ENCODE peak calls at places on chromosomes 11 and 22, in six cellular contexts. One of them, this sample, is unnamed.

GRCh38 chr11:35515224-35515623 is 10.2 kb downstream of the PAMR1 start:
- DNase-seq in T-cell: no peak
- DNase-seq in EL: peak
- DNase-seq in C1 segment of cervical spinal cord: no peak
- DNase-seq in stimulated activated CD4-positive, alpha-beta T cell treated with anti-CD3 and anti-CD28 coated beads, Interleukin-1b, Interleukin-23, amount 100 ng/mL, for 1 hour: no peak
- DNase-seq in activated T-helper 2 cell treated with anti-CD3 and anti-CD28 coated beads, Interferon-gamma antibody, Interleukin-2, Interleukin-4, amounts not matched to agents 10 μg/mL and 5 μg/mL and 100 μg/mL, durations not matched to agents 14 hours and 24 hours and 36 hours: no peak
- DNase-seq in this sample: no peak

GRCh38 chr11:843086-843704 is 543 bp downstream of the TSPAN4 start:
- DNase-seq in C1 segment of cervical spinal cord: peak
- DNase-seq in EL: no peak
- DNase-seq in T-cell: no peak
- DNase-seq in stimulated activated CD4-positive, alpha-beta T cell treated with anti-CD3 and anti-CD28 coated beads, Interleukin-1b, Interleukin-23, amount 100 ng/mL, for 1 hour: no peak
- DNase-seq in activated T-helper 2 cell treated with anti-CD3 and anti-CD28 coated beads, Interferon-gamma antibody, Interleukin-2, Interleukin-4, amounts not matched to agents 10 μg/mL and 5 μg/mL and 100 μg/mL, durations not matched to agents 14 hours and 24 hours and 36 hours: no peak
- DNase-seq in this sample: no peak

GRCh38 chr22:19900707-19901436 is 40.7 kb upstream of the COMT start:
- DNase-seq in C1 segment of cervical spinal cord: no peak
- DNase-seq in EL: no peak
- DNase-seq in T-cell: no peak
- DNase-seq in stimulated activated CD4-positive, alpha-beta T cell treated with anti-CD3 and anti-CD28 coated beads, Interleukin-1b, Interleukin-23, amount 100 ng/mL, for 1 hour: no peak
- DNase-seq in activated T-helper 2 cell treated with anti-CD3 and anti-CD28 coated beads, Interferon-gamma antibody, Interleukin-2, Interleukin-4, amounts not matched to agents 10 μg/mL and 5 μg/mL and 100 μg/mL, durations not matched to agents 14 hours and 24 hours and 36 hours: no peak
- DNase-seq in this sample: no peak

GRCh38 chr11:75558939-75559843 is 2.9 kb upstream of the SERPINH1 start:
- DNase-seq in stimulated activated CD4-positive, alpha-beta T cell treated with anti-CD3 and anti-CD28 coated beads, Interleukin-1b, Interleukin-23, amount 100 ng/mL, for 1 hour: no peak
- DNase-seq in EL: peak
- DNase-seq in T-cell: no peak
- DNase-seq in C1 segment of cervical spinal cord: no peak
- DNase-seq in activated T-helper 2 cell treated with anti-CD3 and anti-CD28 coated beads, Interferon-gamma antibody, Interleukin-2, Interleukin-4, amounts not matched to agents 10 μg/mL and 5 μg/mL and 100 μg/mL, durations not matched to agents 14 hours and 24 hours and 36 hours: no peak
- DNase-seq in this sample: no peak

GRCh38 chr11:73478737-73479347 is 102.6 kb downstream of the RELT start:
- DNase-seq in EL: peak
- DNase-seq in T-cell: no peak
- DNase-seq in C1 segment of cervical spinal cord: no peak
- DNase-seq in activated T-helper 2 cell treated with anti-CD3 and anti-CD28 coated beads, Interferon-gamma antibody, Interleukin-2, Interleukin-4, amounts not matched to agents 10 μg/mL and 5 μg/mL and 100 μg/mL, durations not matched to agents 14 hours and 24 hours and 36 hours: no peak
- DNase-seq in stimulated activated CD4-positive, alpha-beta T cell treated with anti-CD3 and anti-CD28 coated beads, Interleukin-1b, Interleukin-23, amount 100 ng/mL, for 1 hour: no peak
- DNase-seq in this sample: no peak

GRCh38 chr11:3132831-3133455 is 32.2 kb downstream of the OSBPL5 start:
- DNase-seq in C1 segment of cervical spinal cord: no peak
- DNase-seq in T-cell: no peak
- DNase-seq in EL: no peak
- DNase-seq in activated T-helper 2 cell treated with anti-CD3 and anti-CD28 coated beads, Interferon-gamma antibody, Interleukin-2, Interleukin-4, amounts not matched to agents 10 μg/mL and 5 μg/mL and 100 μg/mL, durations not matched to agents 14 hours and 24 hours and 36 hours: no peak
- DNase-seq in stimulated activated CD4-positive, alpha-beta T cell treated with anti-CD3 and anti-CD28 coated beads, Interleukin-1b, Interleukin-23, amount 100 ng/mL, for 1 hour: no peak
- DNase-seq in this sample: no peak

GRCh38 chr11:85759915-85760314 is 51.0 kb downstream of the SYTL2 start:
- DNase-seq in activated T-helper 2 cell treated with anti-CD3 and anti-CD28 coated beads, Interferon-gamma antibody, Interleukin-2, Interleukin-4, amounts not matched to agents 10 μg/mL and 5 μg/mL and 100 μg/mL, durations not matched to agents 14 hours and 24 hours and 36 hours: no peak
- DNase-seq in EL: peak
- DNase-seq in stimulated activated CD4-positive, alpha-beta T cell treated with anti-CD3 and anti-CD28 coated beads, Interleukin-1b, Interleukin-23, amount 100 ng/mL, for 1 hour: no peak
- DNase-seq in C1 segment of cervical spinal cord: no peak
- DNase-seq in T-cell: no peak
- DNase-seq in this sample: no peak

GRCh38 chr11:77090373-77091111 is 12.1 kb upstream of the OMP start:
- DNase-seq in T-cell: no peak
- DNase-seq in stimulated activated CD4-positive, alpha-beta T cell treated with anti-CD3 and anti-CD28 coated beads, Interleukin-1b, Interleukin-23, amount 100 ng/mL, for 1 hour: no peak
- DNase-seq in EL: no peak
- DNase-seq in C1 segment of cervical spinal cord: no peak
- DNase-seq in activated T-helper 2 cell treated with anti-CD3 and anti-CD28 coated beads, Interferon-gamma antibody, Interleukin-2, Interleukin-4, amounts not matched to agents 10 μg/mL and 5 μg/mL and 100 μg/mL, durations not matched to agents 14 hours and 24 hours and 36 hours: no peak
- DNase-seq in this sample: no peak

GRCh38 chr22:19120829-19121630 is 1.2 kb downstream of the DGCR2 start:
- DNase-seq in stimulated activated CD4-positive, alpha-beta T cell treated with anti-CD3 and anti-CD28 coated beads, Interleukin-1b, Interleukin-23, amount 100 ng/mL, for 1 hour: no peak
- DNase-seq in EL: peak
- DNase-seq in T-cell: no peak
- DNase-seq in activated T-helper 2 cell treated with anti-CD3 and anti-CD28 coated beads, Interferon-gamma antibody, Interleukin-2, Interleukin-4, amounts not matched to agents 10 μg/mL and 5 μg/mL and 100 μg/mL, durations not matched to agents 14 hours and 24 hours and 36 hours: no peak
- DNase-seq in C1 segment of cervical spinal cord: no peak
- DNase-seq in this sample: no peak

GRCh38 chr11:8863838-8864237 is 47.2 kb upstream of the AKIP1 start:
- DNase-seq in EL: peak
- DNase-seq in T-cell: no peak
- DNase-seq in stimulated activated CD4-positive, alpha-beta T cell treated with anti-CD3 and anti-CD28 coated beads, Interleukin-1b, Interleukin-23, amount 100 ng/mL, for 1 hour: no peak
- DNase-seq in C1 segment of cervical spinal cord: no peak
- DNase-seq in activated T-helper 2 cell treated with anti-CD3 and anti-CD28 coated beads, Interferon-gamma antibody, Interleukin-2, Interleukin-4, amounts not matched to agents 10 μg/mL and 5 μg/mL and 100 μg/mL, durations not matched to agents 14 hours and 24 hours and 36 hours: no peak
- DNase-seq in this sample: no peak